ENCODE peak calls at places on chromosomes 11 and 22, in six cellular contexts. P is CD8-positive, alpha-beta T cell; V is cardiac muscle cell; X is CD4-positive, alpha-beta memory T cell; J is CD8-positive, alpha-beta memory T cell; Q is pancreas. C is an unnamed sample.

GRCh38 chr22:20061481-20061861 is 18.6 kb upstream of the DGCR8 start:
- DNase-seq in X (no peak), P (no peak), Q (no peak), V (no peak), J (no peak), C (no peak)

GRCh38 chr22:20550851-20551744 is 43.7 kb downstream of the MED15 start:
- DNase-seq in Q (no peak), J (peak; percentile 46), X (peak; percentile 57), V (peak; percentile 61), P (peak; percentile 81), C (peak; percentile 58)

GRCh38 chr22:49968313-49968830 is 7.8 kb downstream of the PIM3 start:
- DNase-seq in Q (peak; percentile 28), J (no peak), V (no peak), P (peak; percentile 20), X (no peak), C (peak; percentile 84)

GRCh38 chr11:66882540-66882939 is 25.7 kb downstream of the LRFN4 start:
- DNase-seq in X (no peak), V (no peak), P (no peak), J (no peak), Q (no peak), C (peak; percentile 71)

GRCh38 chr11:124776865-124777645 is 15.0 kb upstream of the ESAM start:
- DNase-seq in P (no peak), V (no peak), X (no peak), J (no peak), Q (no peak), C (no peak)

GRCh38 chr11:109405671-109406070 is 16.3 kb upstream of the C11orf87 start:
- DNase-seq in Q (no peak), X (no peak), P (no peak), V (no peak), J (no peak), C (no peak)

GRCh38 chr22:41146573-41146972 is 54.2 kb downstream of the EP300 start:
- DNase-seq in Q (no peak), X (no peak), V (no peak), J (no peak), P (no peak), C (no peak)

GRCh38 chr11:20623258-20623657 is 23.9 kb downstream of the SLC6A5 start:
- DNase-seq in J (no peak), P (no peak), X (no peak), Q (no peak), V (no peak), C (no peak)

GRCh38 chr11:95134491-95134890 is 44.8 kb downstream of the ENDOD1 start:
- DNase-seq in Q (peak; percentile 25), V (no peak), P (no peak), X (no peak), J (no peak), C (peak; percentile 25)

GRCh38 chr11:20102393-20102792 is 57.9 kb downstream of the DBX1 start:
- DNase-seq in Q (no peak), V (no peak), J (no peak), X (no peak), P (no peak), C (no peak)

GRCh38 chr22:37893583-37893983 is 12.5 kb upstream of the MICALL1 start:
- DNase-seq in V (no peak), Q (peak; percentile 41), X (no peak), P (no peak), J (no peak), C (peak; percentile 71)

GRCh38 chr11:103108933-103109817 is at the start of gene DYNC2H1:
- DNase-seq in V (peak; percentile 95), J (peak; percentile 80), Q (peak; percentile 86), X (peak; percentile 90), P (peak; percentile 86), C (peak; percentile 91)

DNA sequence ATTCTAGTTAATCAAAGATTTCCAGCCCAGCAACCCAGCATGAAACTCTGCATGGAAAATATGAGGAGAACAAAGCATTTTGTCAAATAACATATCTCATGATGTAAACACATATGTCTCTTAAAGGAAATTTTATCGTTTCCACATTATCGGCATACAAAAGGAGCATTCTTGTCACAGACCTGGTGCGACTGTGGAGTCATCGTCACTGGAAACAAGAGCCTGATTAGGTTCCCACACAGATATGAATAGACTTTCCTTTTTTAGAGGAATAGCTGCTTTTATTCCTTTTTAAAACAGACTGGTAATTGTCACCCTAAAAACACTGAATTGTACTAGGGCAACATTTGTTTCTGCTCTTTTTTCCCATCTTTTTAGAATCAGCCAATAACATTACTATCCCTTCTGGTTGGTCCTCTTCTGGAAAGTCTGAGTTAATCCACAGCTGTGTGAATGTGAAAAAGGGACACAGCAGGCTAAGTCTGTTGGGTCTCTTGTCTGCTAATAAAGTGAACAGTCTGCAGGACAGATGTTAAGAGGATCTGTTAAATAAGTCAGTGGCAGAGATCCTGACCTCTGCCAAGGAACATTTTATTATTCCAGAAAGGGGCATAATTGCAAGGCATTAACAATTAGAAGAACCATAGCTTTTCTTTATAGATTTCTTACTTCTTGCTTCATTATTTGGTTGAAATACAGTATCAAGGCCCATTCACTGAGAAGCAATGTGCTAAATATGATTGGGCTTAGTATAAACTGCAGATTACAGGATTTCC is 274.4 kb downstream of the SOX6 start:
- DNase-seq in P (no peak), X (no peak), V (no peak), Q (no peak), J (no peak), C (no peak)
- H3K27ac ChIP-seq in P (no peak overlapping the region), X (no peak overlapping the region), V (no peak overlapping the region), Q (no peak overlapping the region), J (no peak overlapping the region), C (no peak overlapping the region)

DNA sequence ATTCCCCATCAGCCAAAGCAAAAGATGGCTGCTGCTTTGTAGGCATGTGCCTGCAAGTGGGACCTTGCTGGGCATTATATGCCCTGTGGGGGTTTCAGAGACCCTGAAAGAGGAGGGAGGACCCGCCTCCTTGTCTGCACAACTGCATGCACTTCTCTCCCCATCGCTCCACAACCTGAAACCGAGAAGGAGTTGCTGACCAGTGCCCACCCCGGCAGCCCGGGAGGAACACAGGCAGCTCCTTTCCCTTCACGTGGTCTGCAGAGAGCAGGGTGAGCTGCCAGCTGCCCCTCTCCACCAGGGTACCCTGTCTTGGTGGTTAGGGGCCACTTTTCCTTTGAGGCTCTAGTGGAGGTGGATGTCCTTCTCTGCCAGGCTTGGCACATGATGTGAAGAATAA is 1.4 kb upstream of the TMEM132A start:
- DNase-seq in J (no peak), X (no peak), Q (no peak), P (no peak), V (no peak), C (no peak)
- H3K27ac ChIP-seq in J (no peak overlapping the region), X (no peak overlapping the region), Q (no peak overlapping the region), P (no peak overlapping the region), V (no peak overlapping the region), C (no peak overlapping the region)

GRCh38 chr11:44887598-44887997 is 63.1 kb downstream of the TP53I11 start:
- DNase-seq in Q (no peak), P (no peak), J (no peak), V (no peak), X (no peak), C (no peak)

GRCh38 chr11:44892843-44893242 is 57.8 kb downstream of the TP53I11 start:
- DNase-seq in X (no peak), P (no peak), V (no peak), Q (no peak), J (no peak), C (no peak)

GRCh38 chr11:44894217-44894617 is 56.5 kb downstream of the TP53I11 start:
- DNase-seq in X (peak; percentile 54), Q (no peak), J (peak; percentile 52), V (peak; percentile 89), P (peak; percentile 51), C (peak; percentile 85)

GRCh38 chr11:44889266-44889665 is 61.4 kb downstream of the TP53I11 start:
- DNase-seq in V (no peak), X (no peak), P (no peak), J (no peak), Q (no peak), C (no peak)

GRCh38 chr11:44893250-44894216 is 57.1 kb downstream of the TP53I11 start:
- DNase-seq in P (no peak), X (no peak), V (no peak), J (no peak), Q (no peak), C (no peak)
- H3K27ac ChIP-seq in P (no peak overlapping the region), X (no peak overlapping the region), V (peak overlapping the region; percentile 8), J (no peak overlapping the region), Q (no peak overlapping the region), C (peak overlapping the region; percentile 34)

DNA sequence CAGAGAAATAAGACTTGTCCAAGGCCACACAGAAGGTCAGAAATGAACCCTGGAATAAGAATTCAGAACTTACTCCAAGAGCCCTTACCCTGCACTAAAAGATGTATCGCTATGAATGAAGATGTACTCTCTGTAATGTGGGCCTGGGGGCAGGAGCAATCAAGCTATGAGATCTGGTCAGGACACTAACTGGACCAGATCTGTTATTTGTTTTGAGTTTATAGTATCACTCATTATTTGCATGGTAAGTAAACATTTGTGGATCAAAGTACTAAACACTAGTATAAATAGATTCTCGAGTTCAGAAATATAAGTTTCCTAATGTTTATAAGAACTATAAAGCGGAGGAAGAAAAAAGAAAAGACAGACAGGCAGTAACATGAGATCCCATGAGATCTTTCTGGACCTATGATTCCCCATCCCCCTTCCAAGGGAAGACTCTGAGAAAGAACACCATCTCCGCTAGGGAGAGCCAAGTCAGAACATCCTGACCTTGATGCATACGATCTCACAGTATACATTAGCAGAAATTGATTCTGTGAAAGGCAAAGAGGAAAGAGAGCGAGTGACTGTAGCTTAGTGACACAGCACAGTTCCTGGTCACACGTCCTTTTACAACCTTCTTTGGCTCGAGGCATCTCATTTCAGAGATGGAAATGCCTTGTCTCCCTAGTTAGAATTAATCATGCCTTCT is 71.2 kb downstream of the USP35 start:
- DNase-seq in V (no peak), P (no peak), X (no peak), Q (no peak), J (no peak), C (no peak)
- H3K27ac ChIP-seq in V (no peak overlapping the region), P (no peak overlapping the region), X (no peak overlapping the region), Q (no peak overlapping the region), J (no peak overlapping the region), C (no peak overlapping the region)

GRCh38 chr22:24474649-24475048 is 20.5 kb upstream of the UPB1 start:
- DNase-seq in V (no peak), P (no peak), J (no peak), X (no peak), Q (no peak), C (no peak)

GRCh38 chr22:24473278-24473677 is 21.9 kb upstream of the UPB1 start:
- DNase-seq in X (no peak), J (no peak), P (no peak), Q (no peak), V (no peak), C (no peak)

GRCh38 chr22:24471570-24471969 is 23.6 kb upstream of the UPB1 start:
- DNase-seq in P (no peak), J (no peak), X (no peak), Q (no peak), V (no peak), C (no peak)

GRCh38 chr22:24474221-24474620 is 20.9 kb upstream of the UPB1 start:
- DNase-seq in V (no peak), Q (no peak), X (no peak), J (no peak), P (no peak), C (no peak)
- H3K27ac ChIP-seq in V (peak overlapping the region; percentile 70), Q (no peak overlapping the region), X (no peak overlapping the region), J (no peak overlapping the region), P (no peak overlapping the region), C (peak overlapping the region; percentile 34)

C was measured in upper lobe of left lung.